ENCODE peak calls at places on chromosomes 3 and 15, in ten cellular contexts. F is mesothelial cell of epicardium, S is fibroblast of mammary gland, W is foreskin fibroblast, U is H9, I is heart left ventricle, X is Panc1, C is stomach, Q is HFFc6, L is tibial artery. N is an unnamed sample.

GRCh38 chr15:76206325-76206976 is 104.8 kb downstream of the ETFA start:
- DNase-seq in S (peak; percentile 54), F (peak; percentile 62), W (peak; percentile 52), U (no peak), X (no peak), C (peak; percentile 96), Q (no peak), L (peak; percentile 90), I (peak; percentile 86), N (peak; percentile 57)

GRCh38 chr3:49410844-49411549 is 779 bp downstream of the RHOA start:
- DNase-seq in S (no peak), F (no peak), X (no peak), C (no peak), U (no peak), Q (no peak), W (no peak), L (no peak), I (no peak), N (no peak)

GRCh38 chr3:48899298-48899697 is 616 bp upstream of the SLC25A20 start:
- DNase-seq in I (no peak), S (no peak), C (no peak), U (no peak), X (no peak), Q (no peak), F (no peak), W (peak; percentile 5), L (no peak), N (no peak)

GRCh38 chr3:28077566-28077965 is 163.9 kb upstream of the CMC1 start:
- DNase-seq in Q (no peak), S (peak; percentile 56), L (no peak), U (peak; percentile 59), W (peak; percentile 1), F (no peak), I (peak; percentile 17), X (no peak), C (no peak), N (peak; percentile 66)

GRCh38 chr15:35293353-35294130 is 208.4 kb upstream of the NANOGP8 start:
- DNase-seq in Q (peak; percentile 78), F (no peak), X (no peak), I (no peak), C (no peak), S (peak; percentile 84), U (peak; percentile 36), L (no peak), W (peak; percentile 84), N (peak; percentile 49)

GRCh38 chr3:43994594-43995077 is 247.1 kb upstream of the TOPAZ1 start:
- DNase-seq in X (no peak), U (peak; percentile 45), F (no peak), C (no peak), S (no peak), L (no peak), Q (no peak), I (no peak), W (no peak), N (no peak)

GRCh38 chr15:55552926-55553325 is 35.2 kb downstream of the PYGO1 start:
- DNase-seq in F (no peak), C (no peak), L (no peak), S (peak; percentile 53), X (no peak), Q (no peak), W (peak; percentile 8), U (peak; percentile 38), I (peak; percentile 71), N (peak; percentile 61)

GRCh38 chr3:193572426-193572908 is 17.8 kb upstream of the ATP13A4 start:
- DNase-seq in F (no peak), I (peak; percentile 48), X (peak; percentile 56), C (peak; percentile 62), L (no peak), W (peak; percentile 79), U (peak; percentile 72), S (peak; percentile 68), Q (peak; percentile 58), N (peak; percentile 74)

GRCh38 chr3:65732060-65732933 is 306.4 kb downstream of the MAGI1 start:
- DNase-seq in S (peak; percentile 73), I (no peak), X (peak; percentile 62), U (no peak), Q (peak; percentile 69), F (no peak), W (peak; percentile 84), L (no peak), C (no peak), N (peak; percentile 76)

GRCh38 chr3:14274999-14275961 is 96.7 kb downstream of the LSM3 start:
- DNase-seq in S (peak; percentile 28), F (no peak), Q (no peak), U (peak; percentile 68), X (no peak), L (no peak), C (no peak), W (no peak), I (no peak), N (no peak)

GRCh38 chr3:25781758-25782594 is 1.3 kb downstream of the NGLY1 start:
- DNase-seq in U (no peak), W (no peak), F (no peak), Q (no peak), S (no peak), I (no peak), X (no peak), L (no peak), C (no peak), N (no peak)

GRCh38 chr15:43150171-43150929 is 17.0 kb downstream of the TMEM62 start:
- DNase-seq in U (no peak), W (peak; percentile 98), X (no peak), L (no peak), Q (peak; percentile 98), F (no peak), I (no peak), S (peak; percentile 99), C (no peak), N (peak; percentile 90)

GRCh38 chr15:71124937-71125755 is 9.9 kb downstream of the THSD4 start:
- DNase-seq in Q (no peak), U (no peak), X (no peak), S (no peak), L (no peak), F (no peak), C (no peak), W (peak; percentile 36), I (no peak), N (peak; percentile 57)

GRCh38 chr15:71129660-71130059 is 14.4 kb downstream of the THSD4 start:
- DNase-seq in U (no peak), I (no peak), C (no peak), W (no peak), F (no peak), X (no peak), L (no peak), S (no peak), Q (no peak), N (no peak)

GRCh38 chr15:71127083-71127482 is 11.8 kb downstream of the THSD4 start:
- DNase-seq in L (no peak), Q (no peak), U (no peak), X (no peak), C (no peak), W (no peak), I (no peak), S (no peak), F (no peak), N (no peak)

GRCh38 chr15:71128939-71129562 is 13.8 kb downstream of the THSD4 start:
- DNase-seq in I (no peak), X (no peak), Q (no peak), W (peak; percentile 29), S (no peak), L (no peak), C (no peak), U (no peak), F (no peak), N (no peak)

GRCh38 chr15:71125831-71126453 is 10.7 kb downstream of the THSD4 start:
- DNase-seq in X (no peak), F (no peak), I (no peak), S (no peak), W (no peak), Q (no peak), U (peak; percentile 70), C (no peak), L (no peak), N (peak; percentile 42)
- TF ChIP-seq CTCF in X (peak; percentile 75), F (no peak), I (no peak), S (peak; percentile 26), W (peak; percentile 5), Q (peak; percentile 46), U (peak; percentile 59), C (no peak), L (peak; percentile 33), N (peak; percentile 52)

DNA sequence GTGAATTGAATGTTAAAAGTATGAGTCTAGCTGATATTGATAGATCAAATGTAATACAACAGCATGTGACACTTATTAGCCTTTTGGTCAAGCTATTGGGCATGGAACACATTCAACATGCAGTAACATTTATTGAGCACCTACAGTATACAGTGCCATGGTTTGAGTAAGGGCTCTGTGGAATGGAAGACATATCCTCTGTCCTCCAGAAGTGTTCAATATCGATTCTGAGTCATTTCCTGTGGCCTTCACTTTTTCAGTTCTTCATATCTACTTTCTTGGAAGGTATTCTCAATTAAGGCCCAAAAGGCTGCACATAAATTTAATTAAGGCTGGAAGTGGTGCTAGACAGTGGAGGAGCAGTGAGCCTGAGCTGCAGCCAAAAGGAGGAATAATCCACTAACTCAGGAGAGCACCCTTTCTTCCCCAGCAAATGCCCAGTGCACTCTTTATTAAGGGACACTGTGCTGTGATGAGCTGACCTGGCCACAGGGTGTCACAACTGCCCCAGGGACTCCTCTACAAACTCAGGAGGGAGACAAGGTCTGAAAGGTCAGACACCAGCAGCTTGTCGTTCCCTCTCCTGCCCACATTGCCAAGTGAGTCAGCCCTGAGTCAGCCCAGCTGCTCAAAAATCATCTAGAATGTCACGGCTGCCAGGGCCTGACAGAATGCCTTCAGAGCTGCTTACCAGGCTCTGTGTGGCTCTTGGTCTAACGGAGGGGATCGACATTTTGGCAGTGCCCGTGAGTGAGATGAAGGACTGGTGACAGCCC is 544.8 kb downstream of the AGBL1 start:
- DNase-seq in C (no peak), L (peak; percentile 66), F (no peak), S (peak; percentile 81), W (peak; percentile 25), X (peak; percentile 93), Q (peak; percentile 70), U (peak; percentile 88), I (peak; percentile 74), N (peak; percentile 71)
- TF ChIP-seq CTCF in C (no peak), L (no peak), F (no peak), S (peak; percentile 35), W (no peak), X (peak; percentile 80), Q (peak; percentile 37), U (peak; percentile 77), I (peak; percentile 68), N (peak; percentile 36)

GRCh38 chr3:52289747-52290595 is 2.3 kb downstream of the GLYCTK start:
- DNase-seq in U (no peak), C (peak; percentile 69), S (no peak), W (no peak), X (no peak), Q (no peak), F (no peak), I (no peak), L (peak; percentile 62), N (no peak)
- TF ChIP-seq CTCF in U (peak; percentile 32), C (no peak), S (no peak), W (no peak), X (no peak), Q (peak; percentile 50), F (peak; percentile 29), I (no peak), L (no peak), N (no peak)

DNA sequence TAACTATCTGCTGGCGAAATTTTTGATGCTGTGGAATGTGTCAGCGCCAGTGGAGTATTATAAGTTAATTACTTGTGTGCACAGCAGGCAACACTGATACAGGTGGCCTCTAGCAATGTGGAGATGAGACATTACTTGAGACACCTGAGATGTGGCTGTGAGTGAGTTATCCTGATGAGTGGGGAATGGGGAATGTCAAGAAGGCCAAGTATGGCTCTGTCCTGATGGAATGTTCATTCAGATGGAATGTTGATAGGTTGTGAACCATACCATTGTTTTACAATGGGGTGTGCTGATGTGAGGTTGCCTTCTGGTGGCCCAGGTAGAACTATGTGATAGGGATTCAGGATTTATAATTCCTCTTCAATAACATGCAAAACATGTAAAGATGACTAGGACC is 404.8 kb downstream of the PTPRG start:
- DNase-seq in I (no peak), U (no peak), L (no peak), Q (no peak), F (no peak), C (no peak), S (no peak), W (no peak), X (no peak), N (no peak)
- TF ChIP-seq CTCF in I (no peak), U (no peak), L (no peak), Q (no peak), F (no peak), C (no peak), S (no peak), W (no peak), X (no peak), N (no peak)